ENCODE peak calls at places on chromosomes 7 and 10, in five cellular contexts. B, T, Z, F and V are unnamed samples.

GRCh38 chr7:21299766-21300165 is 128.1 kb upstream of the SP4 start:
- DNase-seq in B (no peak), T (no peak), Z (no peak), F (no peak), V (no peak)

GRCh38 chr10:78935697-78936407 is 132.9 kb upstream of the ZMIZ1 start:
- DNase-seq in B (no peak), T (no peak), Z (no peak), F (no peak), V (no peak)

GRCh38 chr7:123191132-123191531 is 8.6 kb downstream of the SLC13A1 start:
- DNase-seq in B (peak; percentile 84), T (no peak), Z (no peak), F (no peak), V (no peak)

GRCh38 chr7:149727053-149727452 is 46.3 kb downstream of the ZNF467 start:
- DNase-seq in B (no peak), T (no peak), Z (no peak), F (peak; percentile 31), V (no peak)

GRCh38 chr7:78702770-78703169 is 750.7 kb downstream of the MAGI2 start:
- DNase-seq in B (no peak), T (no peak), Z (no peak), F (no peak), V (no peak)

GRCh38 chr10:91076991-91077548 is 143.4 kb upstream of the PCGF5 start:
- DNase-seq in B (no peak), T (no peak), Z (no peak), F (no peak), V (no peak)

GRCh38 chr10:105770813-105771212 is 1129.7 kb downstream of the SORCS3 start:
- DNase-seq in B (no peak), T (no peak), Z (no peak), F (no peak), V (no peak)

GRCh38 chr10:124717911-124718734 is 26.1 kb downstream of the FAM53B start:
- DNase-seq in B (peak; percentile 15), T (peak; percentile 54), Z (peak; percentile 68), F (peak; percentile 65), V (no peak)